ENCODE peak calls at places on chromosomes 5 and 9, in ten cellular contexts. K, G, H, Z, M, V, Q, T, W and O are unnamed samples.

GRCh38 chr9:134525841-134526797 is 115.5 kb upstream of the COL5A1 start:
- DNase-seq in K (no peak), T (no peak), Q (no peak), G (no peak), H (no peak), Z (no peak), M (no peak), W (peak), V (no peak), O (no peak)

GRCh38 chr9:132249123-132249522 is 87.3 kb downstream of the NTNG2 start:
- DNase-seq in V (no peak), G (no peak), Z (peak), T (no peak), K (no peak), H (no peak), M (no peak), Q (no peak), W (no peak), O (no peak)

GRCh38 chr5:81402180-81402930 is 8.4 kb upstream of the ACOT12 start:
- DNase-seq in Q (no peak), G (no peak), Z (no peak), H (no peak), M (no peak), K (no peak), W (no peak), V (no peak), T (no peak), O (no peak)

GRCh38 chr9:34536685-34537084 is 13.9 kb upstream of the ENHO start:
- DNase-seq in M (no peak), G (no peak), K (no peak), W (no peak), Z (no peak), T (no peak), V (no peak), H (no peak), Q (no peak), O (no peak)

GRCh38 chr5:133735346-133735745 is 123.0 kb upstream of the FSTL4 start:
- DNase-seq in M (no peak), G (no peak), T (no peak), Z (no peak), V (no peak), Q (no peak), H (peak), K (peak), W (peak), O (peak)

GRCh38 chr5:143341807-143342570 is 61.5 kb downstream of the NR3C1 start:
- DNase-seq in M (no peak), W (peak), Z (no peak), K (no peak), Q (no peak), G (no peak), H (no peak), V (no peak), T (no peak), O (peak)

GRCh38 chr9:89153618-89154017 is 25.0 kb downstream of the SHC3 start:
- DNase-seq in W (peak), G (no peak), Q (no peak), K (peak), H (no peak), T (no peak), M (no peak), V (no peak), Z (no peak), O (peak)

GRCh38 chr9:114343471-114344187 is 14.0 kb downstream of the ORM2 start:
- DNase-seq in T (no peak), K (no peak), M (no peak), G (no peak), H (no peak), V (no peak), W (no peak), Q (no peak), Z (no peak), O (peak)

GRCh38 chr9:86275962-86276361 is 6.4 kb downstream of the ISCA1 start:
- DNase-seq in T (no peak), M (no peak), G (no peak), W (peak), H (no peak), V (no peak), Q (no peak), Z (no peak), K (no peak), O (no peak)

GRCh38 chr5:76367623-76368366 is 35.3 kb upstream of the IQGAP2 start:
- DNase-seq in H (no peak), V (no peak), G (no peak), K (no peak), Q (no peak), M (no peak), Z (no peak), W (no peak), T (no peak), O (peak)

GRCh38 chr5:151243564-151243963 is 9.4 kb upstream of the GM2A start:
- DNase-seq in Z (no peak), K (no peak), V (no peak), M (no peak), Q (no peak), G (no peak), T (no peak), W (no peak), H (no peak), O (no peak)

GRCh38 chr5:140282266-140282665 is 20.6 kb downstream of the PFDN1 start:
- DNase-seq in G (no peak), H (no peak), M (no peak), T (no peak), K (no peak), Z (no peak), V (no peak), Q (no peak), W (no peak), O (no peak)

GRCh38 chr5:115888027-115888426 is 46.3 kb downstream of the AP3S1 start:
- DNase-seq in H (no peak), T (no peak), Q (no peak), K (peak), Z (no peak), M (no peak), V (no peak), W (peak), G (no peak), O (peak)

GRCh38 chr9:90874194-90874593 is 72.6 kb downstream of the SYK start:
- DNase-seq in T (no peak), W (no peak), K (no peak), G (no peak), V (no peak), Z (no peak), H (no peak), M (no peak), Q (no peak), O (no peak)